ENCODE peak calls at places on chromosomes 7 and 10, in four cellular contexts. Q is left ventricle myocardium inferior, A is Peyer's patch, Y is PC-3. B is an unnamed sample.

GRCh38 chr7:107728276-107728675 is 15.7 kb upstream of the CBLL1 start:
- DNase-seq in Q (no peak), A (no peak), Y (no peak), B (no peak)

GRCh38 chr7:44194069-44194468 is 4.8 kb upstream of the GCK start:
- DNase-seq in Q (no peak), A (no peak), Y (peak; percentile 49), B (no peak)

GRCh38 chr7:122528879-122529481 is 169.9 kb downstream of the RNF133 start:
- DNase-seq in Q (no peak), A (no peak), Y (peak; percentile 50), B (no peak)

GRCh38 chr7:66865290-66865864 is 55.6 kb upstream of the TMEM248 start:
- DNase-seq in Q (no peak), A (no peak), Y (no peak), B (no peak)

GRCh38 chr10:74008212-74008731 is 10.4 kb downstream of the VCL start:
- DNase-seq in Q (no peak), A (no peak), Y (peak; percentile 98), B (peak; percentile 44)

GRCh38 chr10:72379776-72380175 is 25.1 kb upstream of the DNAJB12 start:
- DNase-seq in Q (no peak), A (no peak), Y (no peak), B (no peak)

GRCh38 chr10:97598407-97599271 is 9.1 kb downstream of the C10orf62 start:
- DNase-seq in Q (no peak), A (no peak), Y (no peak), B (no peak)

GRCh38 chr7:30087371-30087770 is 47.4 kb upstream of the MTURN start:
- DNase-seq in Q (no peak), A (no peak), Y (no peak), B (no peak)

GRCh38 chr7:15620491-15621185 is 58.8 kb upstream of the AGMO start:
- DNase-seq in Q (no peak), A (no peak), Y (peak; percentile 31), B (no peak)

GRCh38 chr7:424301-424935 is 95.2 kb downstream of the PDGFA start:
- DNase-seq in Q (no peak), A (no peak), Y (no peak), B (no peak)

GRCh38 chr10:21742740-21743412 is 208.8 kb downstream of the MLLT10 start:
- DNase-seq in Q (no peak), A (no peak), Y (peak; percentile 78), B (no peak)

DNA sequence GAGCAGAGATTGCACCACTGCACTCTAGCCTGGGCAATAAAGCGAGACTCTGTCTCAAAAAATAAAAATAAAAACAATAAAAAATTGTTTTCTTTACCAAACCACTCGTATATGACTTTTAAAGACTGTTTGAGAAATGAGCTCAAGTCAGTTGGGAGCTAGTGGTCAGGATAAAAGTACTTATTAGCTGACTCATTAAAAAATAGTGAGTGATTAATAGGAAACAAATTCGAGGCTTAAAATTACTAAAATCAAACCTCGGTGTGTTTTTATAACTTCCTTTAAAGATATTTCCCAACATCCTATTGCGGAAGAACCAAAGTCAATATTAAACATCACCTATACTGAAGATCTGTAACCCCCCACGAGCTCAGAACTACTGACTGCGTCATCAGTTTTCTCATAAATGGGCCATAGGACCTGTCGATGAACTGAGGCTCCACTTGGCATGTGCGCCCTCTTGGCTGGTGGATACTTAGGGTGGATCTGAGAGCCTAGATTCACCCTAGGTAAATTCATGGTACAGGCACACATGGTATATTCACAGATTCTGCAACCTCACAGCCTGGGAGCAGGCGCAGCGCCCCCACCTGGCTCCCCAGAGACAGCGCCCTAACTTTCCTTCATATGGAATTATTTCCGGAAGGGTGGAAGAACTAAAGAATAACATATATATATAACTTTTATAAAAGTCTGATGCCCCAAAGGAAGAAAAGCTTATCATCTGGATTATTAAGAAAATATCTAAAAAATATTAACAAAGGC is 9.2 kb downstream of the MKI67 start:
- DNase-seq in Q (no peak), A (no peak), Y (no peak), B (no peak)
- TF ChIP-seq CTCF in Q (no peak), A (no peak), Y (peak; percentile 37), B (peak; percentile 42)

GRCh38 chr7:80806653-80807052 is 112.2 kb downstream of the SEMA3C start:
- DNase-seq in Q (no peak), A (no peak), Y (no peak), B (no peak)

GRCh38 chr7:80809545-80809944 is 109.3 kb downstream of the SEMA3C start:
- DNase-seq in Q (no peak), A (no peak), Y (no peak), B (no peak)

GRCh38 chr7:80804581-80804980 is 114.3 kb downstream of the SEMA3C start:
- DNase-seq in Q (no peak), A (no peak), Y (no peak), B (no peak)

DNA sequence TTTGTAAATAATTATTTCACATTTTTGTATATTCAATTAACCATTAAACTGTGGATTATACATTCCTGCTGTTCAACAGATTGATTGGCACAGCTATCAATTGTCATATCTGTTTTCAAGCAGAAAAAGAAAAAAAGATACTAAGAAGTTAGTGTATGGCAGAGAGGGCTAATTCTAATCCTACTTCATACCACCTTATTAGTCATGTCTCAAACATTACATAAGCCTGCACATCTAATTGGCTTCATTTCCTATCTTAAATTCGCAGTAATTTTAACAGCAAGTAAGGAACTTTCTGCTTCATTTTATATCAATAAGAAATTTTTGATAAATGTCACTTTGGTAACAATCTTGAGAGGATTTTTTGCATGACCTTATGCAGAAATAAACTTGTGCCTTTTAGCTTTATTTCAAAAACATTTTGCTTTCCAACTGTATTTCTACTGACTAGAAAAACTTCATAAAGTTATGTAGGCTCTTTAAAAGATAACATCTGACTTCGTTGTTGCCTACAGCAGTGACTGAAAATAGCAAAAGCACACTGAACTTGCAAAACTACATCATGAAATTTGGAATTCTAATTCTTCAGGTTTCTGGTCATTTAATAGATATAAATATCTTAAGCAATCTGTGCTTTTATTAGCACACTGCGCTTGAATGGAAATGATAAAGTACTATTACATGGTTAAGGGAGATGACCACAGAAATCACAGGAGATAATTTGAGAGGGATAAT is 111.5 kb downstream of the SEMA3C start:
- DNase-seq in Q (no peak), A (no peak), Y (no peak), B (no peak)
- H3K4me3 ChIP-seq in Q (no peak overlapping the region), A (no peak overlapping the region), Y (no peak overlapping the region), B (no peak overlapping the region)

DNA sequence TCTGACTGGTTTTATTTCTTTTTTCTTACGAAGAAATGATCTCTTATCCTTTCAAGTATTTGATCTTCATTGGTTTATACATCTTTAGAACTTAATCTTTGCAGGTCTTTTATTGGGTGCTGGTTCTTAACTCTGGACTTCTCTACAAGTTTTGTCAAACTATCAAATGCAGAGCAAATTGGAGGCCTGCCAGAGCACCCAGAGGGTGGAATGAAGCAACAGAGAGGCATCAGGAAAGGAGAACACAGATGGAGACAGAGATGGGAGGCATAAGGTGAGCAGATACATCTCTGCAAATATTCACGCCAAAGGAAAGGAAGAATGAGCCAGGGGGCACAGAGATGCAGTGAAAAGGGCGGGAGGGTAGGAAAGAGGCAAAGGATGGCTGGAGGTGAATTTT is 130.3 kb downstream of the PKD1L1 start:
- DNase-seq in Q (no peak), A (no peak), Y (peak; percentile 38), B (no peak)
- H3K27me3 ChIP-seq in Q (no peaks in the 10 kb centered on the region), A (no peaks in the 10 kb centered on the region), Y (no peaks in the 10 kb centered on the region), B (no peaks in the 10 kb centered on the region)

GRCh38 chr7:17007841-17008240 is 126.1 kb upstream of the AGR3 start:
- DNase-seq in Q (no peak), A (no peak), Y (peak; percentile 61), B (no peak)
- TF ChIP-seq CTCF in Q (no peak), A (no peak), Y (no peak), B (no peak)

DNA sequence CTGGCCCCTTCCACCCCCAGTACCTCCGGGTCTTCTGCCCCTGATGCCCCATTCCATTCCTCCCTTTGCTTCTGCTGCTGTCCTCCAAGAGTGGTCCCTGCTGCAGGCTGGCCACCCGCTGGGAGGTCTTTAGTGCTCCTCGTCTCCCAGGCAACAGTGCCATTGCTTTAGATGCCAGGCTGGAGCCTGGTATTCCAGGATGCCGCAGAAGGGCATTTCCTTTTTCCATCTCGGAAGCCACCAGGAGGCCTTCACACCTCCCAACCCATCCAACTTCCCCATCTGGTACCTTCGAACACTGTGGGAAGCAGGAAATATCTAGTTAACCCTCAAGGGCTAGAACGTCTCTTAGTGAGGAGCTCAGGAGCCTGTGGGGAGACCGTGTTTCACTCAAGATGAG is 92.9 kb upstream of the DUSP5 start:
- DNase-seq in Q (no peak), A (no peak), Y (no peak), B (no peak)
- H3K4me3 ChIP-seq in Q (no peak overlapping the region), A (no peak overlapping the region), Y (no peak overlapping the region), B (no peak overlapping the region)

GRCh38 chr10:45373783-45374450 is at the start of gene ALOX5:
- DNase-seq in Q (peak; percentile 76), A (peak; percentile 86), Y (peak; percentile 31), B (peak; percentile 85)

GRCh38 chr10:45370202-45370955 is 3.6 kb upstream of the ALOX5 start:
- DNase-seq in Q (no peak), A (no peak), Y (no peak), B (no peak)

GRCh38 chr10:45371555-45371954 is 2.5 kb upstream of the ALOX5 start:
- DNase-seq in Q (no peak), A (no peak), Y (no peak), B (no peak)

GRCh38 chr10:45373003-45373782 is 823 bp upstream of the ALOX5 start:
- DNase-seq in Q (no peak), A (peak; percentile 61), Y (no peak), B (peak; percentile 82)

DNA sequence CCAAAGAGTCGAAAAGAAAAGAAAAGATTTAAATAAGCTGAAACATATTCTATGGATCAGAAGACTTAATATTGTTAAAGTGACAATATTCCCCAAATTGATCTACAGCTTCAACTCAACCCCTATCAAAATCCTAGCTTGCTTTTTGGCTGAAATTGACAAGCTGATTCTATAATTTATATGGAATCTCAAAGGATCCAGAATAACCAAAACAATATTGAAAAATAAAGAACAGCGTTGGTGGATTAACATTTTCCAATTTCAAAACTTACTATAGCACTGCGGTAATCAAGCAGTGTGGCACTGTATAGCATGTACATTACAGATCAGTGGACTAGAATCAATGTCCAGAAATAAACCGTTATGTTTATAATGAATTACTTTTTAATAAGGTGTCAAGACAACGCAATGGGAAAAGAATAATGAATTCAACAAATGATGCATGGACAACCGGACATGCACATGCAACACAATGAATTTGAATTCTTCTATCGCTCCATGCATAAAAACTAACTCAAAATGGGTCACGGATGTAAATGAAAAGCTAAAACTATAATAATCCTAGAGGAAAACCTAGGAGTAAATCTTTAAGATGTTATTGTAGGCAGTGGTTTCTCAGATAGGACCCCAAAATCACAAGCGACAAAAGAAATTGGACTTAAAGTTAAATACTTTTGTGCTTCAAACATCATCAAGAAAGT is 1.6 kb upstream of the ALOX5 start:
- DNase-seq in Q (no peak), A (no peak), Y (no peak), B (no peak)
- H3K27me3 ChIP-seq in Q (peaks cover 58% of the 10 kb centered on the region), A (no peaks in the 10 kb centered on the region), Y (peaks cover 68% of the 10 kb centered on the region), B (no peaks in the 10 kb centered on the region)

B was measured in GM06990.